ENCODE peak calls at places on chromosomes 5 and 9, in seven cellular contexts. C is aorta, B is AG04450, J is coronary artery, F is esophagus squamous epithelium, A is AG09309, S is SJSA1. N is an unnamed sample.

GRCh38 chr5:95261369-95262175 is 23.3 kb downstream of the MCTP1 start:
- DNase-seq in C (no peak), B (no peak), J (no peak), F (no peak), A (peak; percentile 21), S (peak; percentile 16), N (no peak)

GRCh38 chr5:96852769-96853168 is 23.5 kb upstream of the ERAP2 start:
- DNase-seq in C (no peak), B (no peak), J (no peak), F (no peak), A (peak; percentile 32), S (no peak), N (no peak)

GRCh38 chr9:102035929-102036328 is 297.5 kb upstream of the GRIN3A start:
- DNase-seq in C (no peak), B (no peak), J (no peak), F (no peak), A (no peak), S (no peak), N (no peak)

GRCh38 chr5:87649455-87649854 is 236.7 kb upstream of the CCNH start:
- DNase-seq in C (no peak), B (no peak), J (no peak), F (no peak), A (no peak), S (peak; percentile 6), N (no peak)

GRCh38 chr9:96884443-96884842 is 30.1 kb upstream of the ZNF782 start:
- DNase-seq in C (no peak), B (peak; percentile 6), J (no peak), F (no peak), A (no peak), S (peak; percentile 16), N (no peak)

GRCh38 chr5:149800563-149801103 is 70.5 kb downstream of the PPARGC1B start:
- DNase-seq in C (no peak), B (no peak), J (no peak), F (no peak), A (no peak), S (no peak), N (no peak)

GRCh38 chr9:130630506-130631330 is 33.7 kb upstream of the PRDM12 start:
- DNase-seq in C (peak; percentile 25), B (no peak), J (no peak), F (no peak), A (no peak), S (no peak), N (no peak)

GRCh38 chr5:19745247-19745646 is 242.8 kb downstream of the CDH18 start:
- DNase-seq in C (no peak), B (no peak), J (no peak), F (no peak), A (no peak), S (no peak), N (no peak)

GRCh38 chr5:891117-891836 is 1.3 kb downstream of the BRD9 start:
- DNase-seq in C (no peak), B (no peak), J (no peak), F (no peak), A (no peak), S (no peak), N (no peak)

GRCh38 chr9:91836515-91836914 is 113.5 kb downstream of the ROR2 start:
- DNase-seq in C (no peak), B (no peak), J (no peak), F (no peak), A (no peak), S (no peak), N (no peak)

GRCh38 chr9:91833878-91834255 is 116.2 kb downstream of the ROR2 start:
- DNase-seq in C (peak; percentile 22), B (no peak), J (no peak), F (no peak), A (no peak), S (no peak), N (no peak)

GRCh38 chr9:91833096-91833877 is 116.7 kb downstream of the ROR2 start:
- DNase-seq in C (peak; percentile 30), B (no peak), J (no peak), F (no peak), A (no peak), S (no peak), N (no peak)

GRCh38 chr9:91835632-91836031 is 114.4 kb downstream of the ROR2 start:
- DNase-seq in C (no peak), B (no peak), J (no peak), F (no peak), A (no peak), S (no peak), N (no peak)

DNA sequence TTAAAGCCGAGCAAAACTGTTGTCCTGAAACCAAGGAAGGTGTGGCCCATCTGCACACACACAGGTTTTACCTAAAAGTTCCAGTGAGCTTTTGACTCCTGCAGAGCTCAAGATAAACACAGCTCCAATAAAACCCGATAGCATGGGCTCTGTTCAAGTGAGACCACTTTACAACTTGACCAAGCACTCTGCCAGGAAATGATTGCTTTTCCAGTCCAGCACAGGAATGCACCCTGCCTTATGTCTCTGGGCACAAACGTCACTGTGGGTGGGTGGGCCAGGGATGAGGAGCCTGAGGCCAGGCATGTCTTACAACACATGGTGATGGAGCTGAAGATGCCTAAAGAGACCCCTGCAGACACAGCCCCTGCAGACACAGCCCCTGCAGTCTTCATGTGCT is 115.3 kb downstream of the ROR2 start:
- DNase-seq in C (peak; percentile 8), B (no peak), J (no peak), F (no peak), A (no peak), S (no peak), N (no peak)
- H3K4me3 ChIP-seq in C (no peak overlapping the region), B (no peak overlapping the region), J (no peak overlapping the region), F (no peak overlapping the region), A (no peak overlapping the region), S (no peak overlapping the region), N (no peak overlapping the region)

GRCh38 chr5:50749181-50749580 is 82.7 kb downstream of the PARP8 start:
- DNase-seq in C (no peak), B (no peak), J (no peak), F (no peak), A (no peak), S (no peak), N (no peak)

GRCh38 chr5:50749873-50750272 is 83.4 kb downstream of the PARP8 start:
- DNase-seq in C (no peak), B (no peak), J (no peak), F (no peak), A (no peak), S (no peak), N (peak; percentile 37)

GRCh38 chr5:50744761-50745160 is 78.3 kb downstream of the PARP8 start:
- DNase-seq in C (no peak), B (peak; percentile 23), J (no peak), F (no peak), A (peak; percentile 28), S (peak; percentile 25), N (peak; percentile 59)

GRCh38 chr5:50740832-50741231 is 74.4 kb downstream of the PARP8 start:
- DNase-seq in C (no peak), B (no peak), J (no peak), F (no peak), A (no peak), S (no peak), N (no peak)

DNA sequence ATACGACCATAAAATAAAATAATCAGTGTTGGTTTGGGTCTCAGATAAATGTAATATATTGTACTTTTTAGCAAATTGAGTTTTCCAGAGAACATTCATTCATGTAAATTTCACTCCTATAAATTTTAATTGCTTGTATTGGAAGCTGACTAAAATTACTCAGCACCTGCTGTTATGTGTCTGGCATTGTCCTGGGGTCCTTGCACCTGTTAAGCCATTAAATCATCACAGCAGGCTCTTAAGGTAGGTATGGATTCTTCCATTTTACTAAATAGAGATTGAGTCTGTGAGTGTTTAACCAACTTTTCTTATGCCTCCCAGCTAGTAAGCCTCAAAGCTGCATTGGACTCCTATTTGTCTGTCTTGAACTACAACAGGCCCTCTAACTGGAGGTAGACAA is 78.8 kb downstream of the PARP8 start:
- DNase-seq in C (no peak), B (no peak), J (no peak), F (no peak), A (no peak), S (no peak), N (no peak)
- H3K4me3 ChIP-seq in C (peak overlapping the region; percentile 59), B (no peak overlapping the region), J (peak overlapping the region; percentile 61), F (peak overlapping the region; percentile 15), A (peak overlapping the region; percentile 6), S (peak overlapping the region; percentile 24), N (peak overlapping the region; percentile 85)

DNA sequence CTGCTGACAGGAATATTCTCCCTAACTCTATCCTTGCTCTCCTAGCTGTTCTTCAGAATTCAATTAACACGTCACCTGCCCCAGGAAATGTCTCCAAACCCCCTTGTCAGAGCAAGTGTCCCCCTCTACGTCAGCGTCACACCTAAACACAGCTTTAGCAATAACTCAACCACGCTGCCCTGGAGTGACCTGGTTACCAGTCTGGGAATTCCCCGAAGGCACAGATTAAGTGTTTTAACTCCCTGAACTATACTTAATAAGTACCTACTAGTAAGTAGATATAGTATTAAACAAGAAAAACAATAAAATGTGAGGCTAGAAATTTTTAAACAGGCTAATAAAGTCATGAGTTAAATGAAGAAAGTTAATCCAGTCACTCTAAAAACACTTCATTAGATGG is 78.4 kb downstream of the FANCC start:
- DNase-seq in C (no peak), B (no peak), J (no peak), F (no peak), A (no peak), S (no peak), N (no peak)
- H3K4me3 ChIP-seq in C (no peak overlapping the region), B (no peak overlapping the region), J (no peak overlapping the region), F (no peak overlapping the region), A (no peak overlapping the region), S (no peak overlapping the region), N (no peak overlapping the region)

GRCh38 chr9:91572044-91572443 is 148.4 kb upstream of the NFIL3 start:
- DNase-seq in C (no peak), B (no peak), J (no peak), F (no peak), A (no peak), S (peak; percentile 2), N (no peak)

GRCh38 chr9:91571036-91571435 is 147.4 kb upstream of the NFIL3 start:
- DNase-seq in C (no peak), B (no peak), J (no peak), F (no peak), A (no peak), S (no peak), N (no peak)

GRCh38 chr9:91564081-91564670 is 140.5 kb upstream of the NFIL3 start:
- DNase-seq in C (no peak), B (no peak), J (no peak), F (no peak), A (no peak), S (no peak), N (no peak)

GRCh38 chr9:91572811-91573210 is 149.2 kb upstream of the NFIL3 start:
- DNase-seq in C (no peak), B (no peak), J (no peak), F (no peak), A (no peak), S (no peak), N (no peak)

GRCh38 chr9:91567642-91568274 is 144.1 kb upstream of the NFIL3 start:
- DNase-seq in C (no peak), B (no peak), J (no peak), F (no peak), A (no peak), S (no peak), N (no peak)
- H3K4me3 ChIP-seq in C (no peak overlapping the region), B (no peak overlapping the region), J (no peak overlapping the region), F (no peak overlapping the region), A (no peak overlapping the region), S (no peak overlapping the region), N (no peak overlapping the region)

N was measured in CD4-positive, CD25-positive, alpha-beta regulatory T cell.